ENCODE peak calls at places on chromosomes 16 and 17, in six cellular contexts. Y is HCT116, V is PC-3, O is IMR-90, N is fibroblast of lung, P is neural progenitor cell. T is an unnamed sample.

GRCh38 chr17:48294989-48295892 is 134.8 kb downstream of the SKAP1 start:
- DNase-seq in Y (no peak), V (peak), O (no peak), N (no peak), P (no peak), T (no peak)

GRCh38 chr17:7557825-7558543 is 566 bp upstream of the TNFSF13 start:
- DNase-seq in Y (no peak), V (peak), O (peak), N (peak), P (peak), T (peak)

GRCh38 chr17:68461589-68461988 is 4.3 kb upstream of the WIPI1 start:
- DNase-seq in Y (no peak), V (no peak), O (no peak), N (no peak), P (no peak), T (no peak)

GRCh38 chr16:30063893-30064745 is 1.4 kb upstream of the ALDOA start:
- DNase-seq in Y (no peak), V (peak), O (peak), N (peak), P (peak), T (peak)

GRCh38 chr17:49110504-49110903 is 22.1 kb upstream of the B4GALNT2 start:
- DNase-seq in Y (no peak), V (peak), O (peak), N (no peak), P (no peak), T (no peak)

GRCh38 chr16:1034230-1035065 is 38.1 kb upstream of the SSTR5 start:
- DNase-seq in Y (no peak), V (no peak), O (no peak), N (no peak), P (no peak), T (no peak)

GRCh38 chr16:23508589-23509440 is 1.5 kb downstream of the GGA2 start:
- DNase-seq in Y (no peak), V (peak), O (no peak), N (peak), P (peak), T (no peak)

GRCh38 chr17:7930841-7931631 is 710 bp downstream of the TRAPPC1 start:
- DNase-seq in Y (no peak), V (no peak), O (no peak), N (no peak), P (no peak), T (no peak)

GRCh38 chr17:71438631-71439146 is 682.1 kb upstream of the SOX9 start:
- DNase-seq in Y (peak), V (peak), O (peak), N (peak), P (no peak), T (no peak)

GRCh38 chr16:66874079-66874775 is 6.1 kb upstream of the PDP2 start:
- DNase-seq in Y (no peak), V (peak), O (peak), N (peak), P (no peak), T (peak)

GRCh38 chr17:66636111-66636510 is 198.8 kb upstream of the CACNG5 start:
- DNase-seq in Y (no peak), V (no peak), O (peak), N (peak), P (no peak), T (no peak)

GRCh38 chr17:43851744-43852143 is 4.8 kb downstream of the CD300LG start:
- DNase-seq in Y (no peak), V (no peak), O (no peak), N (no peak), P (no peak), T (peak)

GRCh38 chr16:88688013-88688778 is 1.9 kb upstream of the SNAI3 start:
- DNase-seq in Y (no peak), V (no peak), O (no peak), N (peak), P (peak), T (peak)

GRCh38 chr17:7851438-7852261 is 3.2 kb upstream of the TMEM88 start:
- DNase-seq in Y (no peak), V (peak), O (peak), N (peak), P (peak), T (peak)

GRCh38 chr16:68754117-68754792 is 17.2 kb downstream of the CDH1 start:
- DNase-seq in Y (no peak), V (peak), O (no peak), N (no peak), P (no peak), T (no peak)

GRCh38 chr17:48582750-48583069 is 4.6 kb upstream of the HOXB4 start:
- DNase-seq in Y (no peak), V (no peak), O (no peak), N (no peak), P (no peak), T (no peak)

GRCh38 chr17:39239640-39240314 is 14.0 kb upstream of the STAC2 start:
- DNase-seq in Y (peak), V (peak), O (no peak), N (no peak), P (peak), T (no peak)
- TF ChIP-seq CTCF in Y (peak), V (peak), O (peak), N (peak), P (peak), T (peak)

GRCh38 chr16:76681296-76681695 is 404.1 kb downstream of the CNTNAP4 start:
- DNase-seq in Y (no peak), V (no peak), O (no peak), N (no peak), P (no peak), T (no peak)
- H3K9ac ChIP-seq in Y (no peak), V (no peak), O (no peak), N (no peak), P (no peak), T (no peak)

GRCh38 chr17:79983456-79983855 is 52.2 kb downstream of the TBC1D16 start:
- DNase-seq in Y (no peak), V (no peak), O (no peak), N (peak), P (no peak), T (peak)
- TF ChIP-seq CTCF in Y (no peak), V (no peak), O (no peak), N (no peak), P (no peak), T (no peak)

DNA sequence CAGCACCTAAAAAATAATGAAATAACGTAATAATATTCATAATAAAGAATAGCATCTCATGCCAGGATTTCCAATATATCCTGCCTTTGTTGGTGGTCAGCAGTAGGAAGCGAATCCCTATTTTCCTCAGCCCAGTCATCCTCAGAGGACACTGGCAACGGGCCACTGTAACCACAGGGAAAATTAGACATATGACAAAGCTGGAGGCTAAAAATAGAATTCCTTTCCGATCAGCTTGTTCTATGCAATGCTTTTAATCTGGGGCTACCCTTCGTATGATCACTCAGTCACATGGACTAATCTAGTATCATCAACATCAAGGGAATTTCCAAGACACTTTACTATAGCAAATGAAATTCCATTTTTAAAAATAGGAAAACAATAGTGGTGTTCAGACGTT is 246.9 kb upstream of the KCNJ16 start:
- DNase-seq in Y (no peak), V (peak), O (peak), N (peak), P (no peak), T (no peak)
- H3K9ac ChIP-seq in Y (no peak), V (no peak), O (no peak), N (no peak), P (no peak), T (no peak)

DNA sequence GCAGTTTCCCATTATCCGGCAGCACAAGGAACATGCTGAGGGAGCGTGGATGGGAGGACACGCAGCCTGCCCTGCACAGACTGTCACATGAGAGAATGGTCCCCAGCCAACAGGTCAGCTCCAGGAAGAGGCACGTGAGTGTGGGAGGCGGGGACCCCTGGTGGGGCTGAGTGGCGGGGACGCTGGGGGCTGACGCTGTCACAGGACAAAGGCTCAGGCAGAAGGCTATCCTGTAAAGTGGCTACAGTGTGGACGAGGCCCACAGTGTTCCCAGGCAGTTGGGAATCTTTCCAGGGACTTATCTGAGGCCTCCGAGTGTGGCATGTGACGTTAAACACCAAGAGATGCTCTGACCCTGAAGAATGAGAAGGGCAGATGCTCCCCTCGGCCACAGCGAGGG is 30.4 kb downstream of the MBTPS1 start:
- DNase-seq in Y (no peak), V (no peak), O (no peak), N (no peak), P (no peak), T (no peak)
- TF ChIP-seq CTCF in Y (no peak), V (no peak), O (no peak), N (no peak), P (no peak), T (no peak)